ENCODE peak calls at places on chromosomes 3 and 15, in nine cellular contexts. S is IMR-90, E is SJSA1, L is body of pancreas, U is uterus, X is heart left ventricle, G is A549, K is dorsolateral prefrontal cortex, B is colonic mucosa. D is an unnamed sample.

GRCh38 chr3:18734309-18734708 is 309.2 kb upstream of the SATB1 start:
- DNase-seq in S (no peak), E (no peak), L (no peak), U (no peak), X (no peak), G (no peak), K (no peak), B (no peak), D (no peak)

GRCh38 chr3:129627350-129628168 is 21.1 kb upstream of the PLXND1 start:
- DNase-seq in S (peak; percentile 75), E (peak; percentile 73), L (peak; percentile 76), U (peak; percentile 75), X (peak; percentile 81), G (peak; percentile 89), K (peak; percentile 79), B (peak; percentile 76), D (peak; percentile 64)

GRCh38 chr3:37862219-37862711 is 585 bp downstream of the CTDSPL start:
- DNase-seq in S (peak; percentile 48), E (no peak), L (peak; percentile 45), U (peak; percentile 62), X (peak; percentile 54), G (peak; percentile 38), K (no peak), B (peak; percentile 53), D (peak; percentile 13)

GRCh38 chr3:99458013-99458412 is 180.4 kb upstream of the COL8A1 start:
- DNase-seq in S (no peak), E (no peak), L (no peak), U (no peak), X (no peak), G (no peak), K (no peak), B (no peak), D (no peak)

GRCh38 chr3:195260286-195260905 is 10.6 kb downstream of the XXYLT1 start:
- DNase-seq in S (no peak), E (no peak), L (no peak), U (no peak), X (no peak), G (no peak), K (peak; percentile 41), B (peak; percentile 57), D (no peak)

GRCh38 chr3:5197470-5198312 is 10.2 kb downstream of the EDEM1 start:
- DNase-seq in S (peak; percentile 73), E (no peak), L (no peak), U (no peak), X (no peak), G (no peak), K (no peak), B (no peak), D (no peak)

GRCh38 chr3:126107203-126107939 is 23.4 kb upstream of the SLC41A3 start:
- DNase-seq in S (no peak), E (no peak), L (no peak), U (no peak), X (no peak), G (no peak), K (no peak), B (peak; percentile 7), D (no peak)

GRCh38 chr3:79361748-79362378 is 405.9 kb downstream of the ROBO1 start:
- DNase-seq in S (peak; percentile 58), E (peak; percentile 24), L (no peak), U (no peak), X (no peak), G (peak; percentile 42), K (no peak), B (no peak), D (no peak)

DNA sequence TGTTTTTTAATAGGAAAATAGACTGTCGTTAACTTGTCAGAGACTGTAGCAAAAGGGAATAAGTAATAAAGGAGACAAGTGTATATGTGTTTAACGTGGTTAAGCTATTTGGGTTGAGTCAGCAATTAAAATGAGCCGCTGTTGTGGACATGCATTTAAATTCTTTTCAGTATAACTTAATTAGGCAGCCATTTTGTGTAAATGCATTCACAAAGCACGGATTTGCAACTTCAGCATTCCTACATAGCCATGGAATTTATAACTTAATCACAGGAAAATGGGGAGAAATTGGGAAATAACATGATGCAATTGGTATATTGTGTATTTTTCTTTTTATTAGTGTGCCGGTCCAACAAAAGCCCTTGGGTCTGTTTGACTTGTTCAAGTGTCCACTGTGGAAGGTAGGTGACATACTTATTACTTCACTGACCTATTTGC is 27.9 kb downstream of the USP3 start:
- DNase-seq in S (peak; percentile 38), E (no peak), L (no peak), U (no peak), X (no peak), G (peak; percentile 37), K (no peak), B (no peak), D (no peak)
- H3K27ac ChIP-seq in S (no peak overlapping the region), E (no peak overlapping the region), L (no peak overlapping the region), U (no peak overlapping the region), X (no peak overlapping the region), G (no peak overlapping the region), K (no peak overlapping the region), B (no peak overlapping the region), D (no peak overlapping the region)

GRCh38 chr3:112339609-112340008 is 6.7 kb downstream of the CD200 start:
- DNase-seq in S (no peak), E (no peak), L (no peak), U (no peak), X (no peak), G (no peak), K (no peak), B (no peak), D (no peak)
- H3K4me3 ChIP-seq in S (no peak overlapping the region), E (no peak overlapping the region), L (no peak overlapping the region), U (no peak overlapping the region), X (no peak overlapping the region), G (no peak overlapping the region), K (no peak overlapping the region), B (no peak overlapping the region), D (no peak overlapping the region)

DNA sequence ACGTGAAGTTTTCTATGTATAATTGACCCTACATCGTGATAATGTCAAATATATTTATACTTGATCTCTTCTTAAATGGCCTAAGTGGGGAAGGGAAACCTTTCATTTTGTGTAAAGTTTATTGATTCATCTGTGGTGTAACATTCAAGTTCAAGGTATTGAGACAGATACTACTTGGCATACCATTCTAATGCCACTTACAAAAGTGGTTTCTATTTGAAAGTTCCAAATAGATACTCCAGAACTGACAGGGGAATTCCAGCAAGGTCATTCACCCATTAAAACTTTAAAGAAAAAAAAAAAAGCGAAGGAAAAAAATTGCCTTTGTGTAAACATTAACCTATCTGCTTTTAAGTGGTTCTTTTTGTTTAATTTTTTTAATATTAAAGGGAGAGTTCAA is 45.3 kb upstream of the MAP3K13 start:
- DNase-seq in S (no peak), E (peak; percentile 36), L (no peak), U (no peak), X (no peak), G (peak; percentile 46), K (no peak), B (no peak), D (no peak)
- H3K27ac ChIP-seq in S (no peak overlapping the region), E (peak overlapping the region; percentile 81), L (peak overlapping the region; percentile 68), U (peak overlapping the region; percentile 41), X (peak overlapping the region; percentile 39), G (peak overlapping the region; percentile 86), K (no peak overlapping the region), B (peak overlapping the region; percentile 60), D (no peak overlapping the region)

GRCh38 chr15:88802250-88802990 is 816 bp upstream of the ACAN start:
- DNase-seq in S (no peak), E (no peak), L (no peak), U (no peak), X (no peak), G (no peak), K (no peak), B (no peak), D (no peak)
- H3K4me3 ChIP-seq in S (no peak overlapping the region), E (no peak overlapping the region), L (no peak overlapping the region), U (no peak overlapping the region), X (peak overlapping the region; percentile 41), G (peak overlapping the region; percentile 36), K (peak overlapping the region; percentile 56), B (no peak overlapping the region), D (no peak overlapping the region)

GRCh38 chr3:20075197-20075596 is 35.0 kb downstream of the KAT2B start:
- DNase-seq in S (no peak), E (no peak), L (no peak), U (no peak), X (no peak), G (no peak), K (no peak), B (no peak), D (no peak)
- H3K27ac ChIP-seq in S (no peak overlapping the region), E (no peak overlapping the region), L (no peak overlapping the region), U (no peak overlapping the region), X (no peak overlapping the region), G (no peak overlapping the region), K (peak overlapping the region; percentile 95), B (no peak overlapping the region), D (no peak overlapping the region)

GRCh38 chr3:29475305-29475825 is 194.5 kb downstream of the RBMS3 start:
- DNase-seq in S (no peak), E (no peak), L (no peak), U (no peak), X (no peak), G (no peak), K (no peak), B (no peak), D (no peak)
- H3K4me3 ChIP-seq in S (no peak overlapping the region), E (no peak overlapping the region), L (no peak overlapping the region), U (no peak overlapping the region), X (no peak overlapping the region), G (no peak overlapping the region), K (no peak overlapping the region), B (no peak overlapping the region), D (no peak overlapping the region)

GRCh38 chr3:107981471-107982111 is 109.2 kb downstream of the CD47 start:
- DNase-seq in S (no peak), E (no peak), L (peak; percentile 17), U (no peak), X (peak; percentile 79), G (no peak), K (no peak), B (peak; percentile 45), D (no peak)
- H3K27ac ChIP-seq in S (no peak overlapping the region), E (no peak overlapping the region), L (no peak overlapping the region), U (no peak overlapping the region), X (peak overlapping the region; percentile 29), G (no peak overlapping the region), K (no peak overlapping the region), B (no peak overlapping the region), D (no peak overlapping the region)

GRCh38 chr15:75713338-75713895 is 769 bp upstream of the CSPG4 start:
- DNase-seq in S (peak; percentile 49), E (no peak), L (peak; percentile 31), U (peak; percentile 65), X (peak; percentile 67), G (peak; percentile 40), K (no peak), B (no peak), D (peak; percentile 80)
- H3K4me3 ChIP-seq in S (no peak overlapping the region), E (no peak overlapping the region), L (no peak overlapping the region), U (peak overlapping the region; percentile 71), X (peak overlapping the region; percentile 71), G (no peak overlapping the region), K (peak overlapping the region; percentile 49), B (no peak overlapping the region), D (peak overlapping the region; percentile 89)

GRCh38 chr3:146581877-146582508 is 23.2 kb downstream of the PLSCR5 start:
- DNase-seq in S (peak; percentile 34), E (no peak), L (no peak), U (no peak), X (no peak), G (peak; percentile 13), K (no peak), B (no peak), D (no peak)
- H3K27ac ChIP-seq in S (no peak overlapping the region), E (no peak overlapping the region), L (no peak overlapping the region), U (no peak overlapping the region), X (no peak overlapping the region), G (peak overlapping the region; percentile 16), K (no peak overlapping the region), B (no peak overlapping the region), D (no peak overlapping the region)

D was measured in SJCRH30.